ENCODE peak calls at places on chromosomes 3 and 15, in ten cellular contexts. N is progenitor cell of endocrine pancreas, U is heart right ventricle, Y is dorsolateral prefrontal cortex, H is foreskin keratinocyte, I is fibroblast of lung, Q is Calu3, B is BJ, G is body of pancreas, D is stomach. Z is an unnamed sample.

GRCh38 chr15:40058476-40059140 is 19.6 kb upstream of the SRP14 start:
- DNase-seq in Y (no peak), B (no peak), D (no peak), U (no peak), G (no peak), I (peak), Q (no peak), H (no peak), N (no peak), Z (no peak)

GRCh38 chr3:175861916-175862315 is 1002.8 kb downstream of the NAALADL2 start:
- DNase-seq in U (no peak), Q (no peak), I (no peak), B (no peak), N (no peak), D (no peak), H (no peak), Y (no peak), G (no peak), Z (no peak)

GRCh38 chr15:40877691-40878090 is 3.7 kb upstream of the RHOV start:
- DNase-seq in H (no peak), I (no peak), G (no peak), Q (no peak), Y (no peak), U (no peak), D (no peak), B (no peak), N (no peak), Z (no peak)

GRCh38 chr3:48215876-48216275 is 7.4 kb upstream of the CAMP start:
- DNase-seq in D (peak), B (no peak), G (peak), I (peak), N (no peak), Y (peak), H (no peak), Q (no peak), U (peak), Z (no peak)

GRCh38 chr3:58049143-58049785 is 41.0 kb downstream of the FLNB start:
- DNase-seq in N (peak), H (peak), Y (no peak), Q (peak), G (peak), B (no peak), D (peak), U (peak), I (peak), Z (no peak)

GRCh38 chr3:169173231-169173630 is 490.3 kb downstream of the MECOM start:
- DNase-seq in D (no peak), N (no peak), I (no peak), H (peak), Y (no peak), Q (peak), U (no peak), B (no peak), G (no peak), Z (no peak)

GRCh38 chr3:153640689-153641308 is 478.8 kb downstream of the RAP2B start:
- DNase-seq in N (no peak), U (no peak), G (no peak), B (no peak), D (peak), Y (no peak), Q (peak), H (no peak), I (no peak), Z (no peak)

GRCh38 chr3:133573054-133573628 is 345 bp upstream of the CDV3 start:
- DNase-seq in Q (peak), U (peak), Y (peak), I (peak), B (peak), G (peak), D (peak), H (peak), N (peak), Z (peak)

GRCh38 chr3:170907519-170908234 is 760 bp downstream of the EIF5A2 start:
- DNase-seq in D (no peak), H (no peak), I (peak), Q (no peak), N (no peak), U (no peak), Y (no peak), B (no peak), G (no peak), Z (peak)

GRCh38 chr3:46527239-46527638 is 29.5 kb downstream of the RTP3 start:
- DNase-seq in I (no peak), G (no peak), Q (no peak), Y (no peak), B (no peak), U (no peak), D (no peak), N (no peak), H (peak), Z (no peak)

GRCh38 chr3:126937533-126938432 is 45.1 kb upstream of the PLXNA1 start:
- DNase-seq in N (no peak), G (no peak), B (no peak), U (peak), I (no peak), Y (no peak), Q (no peak), H (no peak), D (no peak), Z (no peak)

GRCh38 chr15:70213779-70214178 is 116.1 kb upstream of the TLE3 start:
- DNase-seq in Y (no peak), N (no peak), U (no peak), Q (no peak), B (no peak), H (no peak), D (no peak), G (no peak), I (no peak), Z (no peak)

GRCh38 chr15:70212963-70213315 is 115.2 kb upstream of the TLE3 start:
- DNase-seq in U (no peak), B (no peak), H (no peak), I (no peak), G (no peak), Y (no peak), D (no peak), N (no peak), Q (no peak), Z (no peak)

GRCh38 chr15:70215951-70216350 is 118.2 kb upstream of the TLE3 start:
- DNase-seq in H (no peak), B (no peak), Q (no peak), Y (no peak), D (no peak), N (no peak), U (no peak), I (no peak), G (no peak), Z (no peak)

GRCh38 chr15:70214941-70215635 is 117.4 kb upstream of the TLE3 start:
- DNase-seq in D (no peak), Q (no peak), N (no peak), H (no peak), B (no peak), U (no peak), G (no peak), Y (no peak), I (no peak), Z (no peak)

DNA sequence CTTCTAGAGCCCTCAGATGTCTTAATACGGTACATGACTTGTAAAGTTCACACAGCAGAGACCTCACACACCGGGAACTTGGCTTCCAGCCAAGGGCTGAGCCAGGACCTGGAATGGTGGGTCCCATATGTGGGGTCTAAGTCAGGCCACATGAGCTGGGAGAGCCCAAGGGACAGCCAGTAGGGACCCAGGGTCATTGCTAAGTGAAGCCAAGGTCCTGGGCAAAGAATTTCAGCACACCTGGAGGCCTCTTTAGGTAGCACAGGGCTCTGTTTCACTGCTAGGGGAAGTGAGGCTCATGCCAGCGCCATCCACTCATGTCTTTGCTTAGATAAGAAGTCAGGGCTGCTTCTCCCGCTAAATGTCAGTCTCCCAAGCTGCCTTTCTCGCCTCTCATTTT is 116.5 kb upstream of the TLE3 start:
- DNase-seq in N (no peak), D (no peak), Q (no peak), Y (no peak), B (no peak), I (no peak), H (no peak), G (no peak), U (no peak), Z (no peak)
- TF ChIP-seq CTCF in N (no peak), D (no peak), Q (no peak), Y (no peak), B (no peak), I (no peak), H (peak), G (no peak), U (no peak), Z (peak)

DNA sequence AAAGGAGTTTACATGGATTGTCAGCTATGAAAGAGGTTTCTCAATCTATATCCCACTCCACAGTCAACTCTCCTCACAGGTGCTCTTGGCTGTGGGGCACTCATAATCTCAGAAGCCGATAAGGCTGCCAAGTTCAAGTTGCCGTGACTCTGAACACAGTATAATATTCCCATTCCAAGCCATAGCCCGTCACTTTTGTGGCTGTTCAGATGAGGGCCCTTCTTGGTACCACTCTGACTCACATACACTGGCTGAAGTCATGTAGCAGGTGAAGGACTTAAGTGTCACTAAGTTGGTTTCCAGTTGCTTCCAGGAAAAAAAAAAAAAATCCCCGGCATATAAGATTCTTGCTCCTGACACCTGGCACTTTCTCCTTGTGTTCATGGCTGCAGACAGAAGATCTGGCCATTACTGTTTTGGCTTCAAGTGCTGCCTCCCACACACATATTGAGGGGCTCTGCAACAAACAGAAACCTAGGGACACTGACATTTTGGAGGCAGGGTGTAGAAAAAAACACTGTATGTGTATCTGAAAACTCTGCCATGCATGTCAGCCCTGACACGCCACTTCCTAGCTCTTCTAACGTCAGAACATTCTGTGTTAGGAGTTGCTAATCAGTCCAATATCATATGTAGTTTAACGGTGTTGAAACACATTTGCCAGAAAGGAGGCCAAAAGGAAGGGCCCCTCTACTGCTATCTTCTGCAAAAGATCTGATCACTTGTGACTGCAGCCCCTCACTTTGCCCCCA is 170.2 kb upstream of the ICE2 start:
- DNase-seq in U (no peak), H (no peak), D (no peak), Y (no peak), I (no peak), B (no peak), N (no peak), Q (no peak), G (no peak), Z (no peak)
- TF ChIP-seq CTCF in U (no peak), H (no peak), D (no peak), Y (no peak), I (no peak), B (no peak), N (no peak), Q (no peak), G (no peak), Z (no peak)

GRCh38 chr3:144496116-144496835 is 524.7 kb downstream of the DIPK2A start:
- DNase-seq in B (no peak), Q (no peak), Y (no peak), I (peak), U (no peak), D (no peak), N (no peak), G (no peak), H (no peak), Z (no peak)

GRCh38 chr3:144488927-144489326 is 517.3 kb downstream of the DIPK2A start:
- DNase-seq in B (no peak), U (no peak), Y (no peak), D (no peak), G (no peak), Q (no peak), N (no peak), I (no peak), H (no peak), Z (no peak)

GRCh38 chr3:144491333-144491732 is 519.7 kb downstream of the DIPK2A start:
- DNase-seq in Y (no peak), G (no peak), I (no peak), B (no peak), U (no peak), Q (no peak), D (no peak), N (no peak), H (no peak), Z (no peak)
- TF ChIP-seq CTCF in Y (no peak), G (no peak), I (no peak), B (no peak), U (no peak), Q (no peak), D (no peak), N (no peak), H (no peak), Z (no peak)

DNA sequence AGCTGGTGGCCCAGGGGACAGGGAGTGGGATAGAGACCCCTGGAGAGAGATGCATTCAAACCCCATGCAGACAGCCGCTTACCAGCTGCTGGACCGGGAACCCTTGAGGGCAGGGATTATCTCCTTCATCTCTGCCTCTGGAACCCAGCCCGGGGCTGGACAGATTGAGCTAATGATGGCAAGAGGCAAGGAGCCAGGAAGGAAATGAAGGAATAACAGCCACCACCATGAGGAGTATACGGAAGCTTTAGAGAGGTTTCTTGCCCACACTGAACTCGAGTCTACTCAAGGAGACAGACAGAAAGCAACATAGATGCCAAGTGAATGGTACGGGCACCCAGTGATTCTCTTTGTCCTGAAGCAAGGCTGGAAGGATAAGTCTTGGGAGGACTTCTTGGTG is 23.2 kb downstream of the HAPLN3 start:
- DNase-seq in G (no peak), Y (no peak), D (no peak), Q (no peak), B (no peak), N (no peak), H (no peak), U (no peak), I (no peak), Z (no peak)
- TF ChIP-seq CTCF in G (no peak), Y (no peak), D (no peak), Q (no peak), B (no peak), N (no peak), H (no peak), U (no peak), I (no peak), Z (no peak)

GRCh38 chr3:4720316-4721075 is 227.3 kb downstream of the ITPR1 start:
- DNase-seq in N (no peak), H (no peak), U (peak), G (peak), I (peak), B (no peak), Y (peak), Q (peak), D (peak), Z (no peak)
- TF ChIP-seq CTCF in N (no peak), H (peak), U (peak), G (peak), I (peak), B (peak), Y (no peak), Q (peak), D (no peak), Z (peak)

GRCh38 chr3:56347219-56347871 is 120.9 kb downstream of the ERC2 start:
- DNase-seq in D (peak), G (peak), N (peak), B (no peak), H (no peak), Q (peak), Y (peak), U (peak), I (no peak), Z (peak)
- TF ChIP-seq CTCF in D (no peak), G (peak), N (peak), B (peak), H (peak), Q (no peak), Y (peak), U (peak), I (no peak), Z (peak)

Z was measured in glutamatergic neuron.